ENCODE peak calls at places on chromosomes 2 and 18, in ten cellular contexts. X is left lung, Q is ascending aorta, I is fibroblast of lung, R is MM.1S, T is breast epithelium, H is HCT116, V is ovary, L is AG04450, O is brain microvascular endothelial cell. A is an unnamed sample.

GRCh38 chr2:145258903-145259579 is 739.1 kb upstream of the ZEB2 start:
- DNase-seq in X (no peak), Q (no peak), I (peak), R (no peak), T (no peak), H (no peak), V (no peak), L (no peak), O (peak), A (no peak)

GRCh38 chr2:205527801-205528200 is 154.5 kb upstream of the NRP2 start:
- DNase-seq in X (no peak), Q (no peak), I (peak), R (no peak), T (no peak), H (no peak), V (no peak), L (no peak), O (peak), A (no peak)

GRCh38 chr2:74728842-74729241 is 74.8 kb downstream of the SEMA4F start:
- DNase-seq in X (no peak), Q (no peak), I (no peak), R (no peak), T (no peak), H (no peak), V (no peak), L (no peak), O (no peak), A (no peak)

GRCh38 chr2:6626406-6627012 is 239.2 kb downstream of the CMPK2 start:
- DNase-seq in X (no peak), Q (no peak), I (peak), R (no peak), T (no peak), H (no peak), V (no peak), L (peak), O (peak), A (no peak)

GRCh38 chr2:44929680-44930273 is 11.7 kb upstream of the SIX3 start:
- DNase-seq in X (no peak), Q (no peak), I (no peak), R (no peak), T (no peak), H (no peak), V (no peak), L (no peak), O (no peak), A (no peak)

GRCh38 chr2:95374916-95375471 is 27.5 kb upstream of the FAHD2A start:
- DNase-seq in X (no peak), Q (no peak), I (peak), R (no peak), T (peak), H (no peak), V (peak), L (no peak), O (no peak), A (no peak)

GRCh38 chr2:118737690-118738089 is 109.8 kb downstream of the EN1 start:
- DNase-seq in X (no peak), Q (no peak), I (no peak), R (no peak), T (no peak), H (no peak), V (no peak), L (no peak), O (no peak), A (no peak)

GRCh38 chr2:101307503-101307902 is 998 bp downstream of the RNF149 start:
- DNase-seq in X (no peak), Q (no peak), I (no peak), R (no peak), T (no peak), H (no peak), V (peak), L (no peak), O (no peak), A (no peak)

GRCh38 chr2:150610670-150611279 is 123.3 kb upstream of the RND3 start:
- DNase-seq in X (no peak), Q (no peak), I (no peak), R (peak), T (no peak), H (peak), V (no peak), L (no peak), O (peak), A (peak)

GRCh38 chr18:24443870-24444269 is 16.6 kb upstream of the HRH4 start:
- DNase-seq in X (no peak), Q (no peak), I (no peak), R (peak), T (no peak), H (no peak), V (no peak), L (no peak), O (no peak), A (no peak)

GRCh38 chr2:85409719-85410583 is at the start of gene CAPG:
- DNase-seq in X (peak), Q (no peak), I (peak), R (peak), T (peak), H (no peak), V (no peak), L (no peak), O (no peak), A (no peak)

DNA sequence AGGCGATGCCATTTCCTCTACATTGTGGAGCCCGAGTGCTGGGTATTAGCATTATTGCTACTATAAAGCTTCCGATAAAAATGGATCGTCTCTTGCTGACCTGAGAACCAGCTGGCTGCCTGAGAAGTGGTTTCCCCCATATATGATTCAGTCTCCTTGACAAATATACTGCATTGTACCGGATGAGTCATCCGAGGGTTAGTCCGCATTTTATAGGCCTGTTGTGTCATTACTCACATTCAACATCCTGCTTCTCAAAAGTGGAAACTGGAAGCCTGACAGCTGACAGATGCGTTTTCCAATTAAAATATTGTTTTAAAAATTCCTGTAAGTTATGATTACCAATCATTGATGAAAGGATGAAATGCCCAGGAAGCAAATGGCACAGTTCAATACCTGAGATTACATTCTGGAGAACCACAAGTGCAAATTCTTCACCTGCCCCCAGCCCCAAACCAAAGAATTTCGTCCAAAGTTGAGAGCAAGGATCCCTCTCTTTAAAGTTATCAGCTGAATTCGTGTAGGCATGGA is 65.7 kb downstream of the SPRED2 start:
- DNase-seq in X (no peak), Q (no peak), I (peak), R (no peak), T (no peak), H (peak), V (no peak), L (peak), O (peak), A (no peak)
- H3K4me3 ChIP-seq in X (no peak), Q (no peak), I (peak), R (no peak), T (peak), H (peak), V (no peak), L (peak), O (peak), A (no peak)

GRCh38 chr2:28612131-28612812 is 116.4 kb downstream of the PLB1 start:
- DNase-seq in X (no peak), Q (no peak), I (no peak), R (no peak), T (no peak), H (no peak), V (no peak), L (no peak), O (no peak), A (no peak)

GRCh38 chr2:28608061-28608828 is 112.4 kb downstream of the PLB1 start:
- DNase-seq in X (no peak), Q (no peak), I (no peak), R (no peak), T (no peak), H (no peak), V (no peak), L (no peak), O (no peak), A (peak)

GRCh38 chr2:28608829-28609400 is 113.1 kb downstream of the PLB1 start:
- DNase-seq in X (no peak), Q (no peak), I (no peak), R (no peak), T (no peak), H (no peak), V (no peak), L (no peak), O (no peak), A (no peak)

GRCh38 chr2:28613181-28613580 is 117.3 kb downstream of the PLB1 start:
- DNase-seq in X (no peak), Q (no peak), I (no peak), R (no peak), T (no peak), H (no peak), V (no peak), L (no peak), O (no peak), A (no peak)

DNA sequence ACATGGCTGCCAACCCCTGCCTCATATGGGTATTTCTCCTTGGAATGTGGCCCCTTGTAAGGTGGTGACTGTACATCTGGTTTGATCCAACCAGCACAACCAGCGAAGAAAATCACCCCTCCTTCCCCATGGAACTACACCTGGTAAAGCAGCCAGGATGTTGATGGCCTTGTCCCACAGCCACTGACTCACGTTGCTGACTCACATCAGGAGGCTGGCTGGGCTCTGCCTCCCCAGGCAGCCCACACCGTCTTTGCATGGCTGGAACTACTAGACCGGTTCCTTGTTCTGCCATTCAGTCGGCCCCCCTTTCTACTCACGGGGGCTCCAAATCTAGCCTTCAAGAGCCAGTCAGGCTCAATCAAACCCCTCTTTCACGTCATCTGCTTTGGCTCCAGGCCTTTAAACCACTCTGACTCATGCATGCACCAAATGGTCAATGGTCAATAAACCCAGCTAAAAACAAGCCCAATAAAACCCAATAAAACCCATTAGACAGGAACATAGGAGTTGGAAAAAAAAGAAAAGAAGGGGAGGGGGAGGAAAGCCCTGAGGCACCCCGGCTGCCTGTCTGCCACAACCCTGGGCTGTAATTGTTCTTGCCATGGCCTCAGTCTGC is 114.8 kb downstream of the PLB1 start:
- DNase-seq in X (no peak), Q (peak), I (peak), R (no peak), T (no peak), H (peak), V (no peak), L (peak), O (peak), A (no peak)
- H3K27ac ChIP-seq in X (no peak), Q (peak), I (no peak), R (no peak), T (no peak), H (peak), V (no peak), L (peak), O (no peak), A (no peak)

DNA sequence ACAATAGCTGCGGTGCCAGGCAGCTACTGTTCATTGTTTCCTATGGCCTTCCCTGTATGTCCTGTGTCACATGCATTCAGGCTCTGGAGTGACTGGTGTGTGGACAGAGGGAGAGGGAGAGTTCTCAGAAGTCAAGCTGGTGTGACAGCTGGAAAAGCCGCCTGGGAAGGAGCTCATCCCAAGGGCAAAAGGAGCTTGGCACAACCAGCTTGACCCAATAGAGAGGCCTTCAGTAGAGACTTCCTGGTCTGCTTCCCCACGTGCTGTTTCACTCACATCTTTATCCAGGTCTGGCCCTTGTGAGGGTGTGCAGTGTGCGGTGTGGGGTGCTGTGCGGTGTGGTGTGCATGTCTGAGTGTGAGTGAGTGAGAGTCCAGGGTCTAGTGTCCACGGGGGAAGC is 11.1 kb upstream of the NT5DC4 start:
- DNase-seq in X (no peak), Q (no peak), I (no peak), R (no peak), T (no peak), H (no peak), V (no peak), L (no peak), O (no peak), A (peak)
- TF ChIP-seq CTCF in X (no peak), Q (no peak), I (no peak), R (no peak), T (no peak), H (no peak), V (no peak), L (no peak), O (no peak), A (no peak)

DNA sequence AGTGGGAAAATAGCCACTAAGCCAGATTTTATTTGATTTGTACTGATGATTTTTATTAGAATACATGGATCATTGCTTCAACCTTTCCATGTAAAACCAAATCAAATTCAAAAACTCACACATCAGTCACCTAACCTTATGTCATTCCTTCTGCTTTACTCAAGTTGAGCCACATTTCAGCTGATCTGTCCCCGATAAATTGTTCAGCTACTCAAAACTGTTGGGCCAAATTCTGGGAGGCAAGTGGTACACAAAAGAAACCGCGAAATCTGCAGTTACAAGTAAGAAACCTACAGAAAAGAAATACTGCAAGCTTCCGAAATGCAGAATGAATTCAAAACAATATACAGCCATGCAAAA is 109.7 kb downstream of the TCF4 start:
- DNase-seq in X (no peak), Q (no peak), I (no peak), R (no peak), T (no peak), H (no peak), V (no peak), L (no peak), O (no peak), A (no peak)
- H3K4me3 ChIP-seq in X (peak), Q (peak), I (peak), R (no peak), T (peak), H (no peak), V (peak), L (peak), O (no peak), A (no peak)

GRCh38 chr2:202758638-202759037 is 112.9 kb downstream of the ICA1L start:
- DNase-seq in X (no peak), Q (no peak), I (peak), R (no peak), T (no peak), H (no peak), V (no peak), L (no peak), O (no peak), A (no peak)

GRCh38 chr2:202757339-202757738 is 114.2 kb downstream of the ICA1L start:
- DNase-seq in X (no peak), Q (no peak), I (no peak), R (no peak), T (no peak), H (no peak), V (no peak), L (no peak), O (no peak), A (no peak)

GRCh38 chr2:202760848-202761247 is 110.7 kb downstream of the ICA1L start:
- DNase-seq in X (no peak), Q (no peak), I (no peak), R (no peak), T (no peak), H (no peak), V (no peak), L (no peak), O (no peak), A (no peak)

GRCh38 chr2:202756598-202756997 is 115.0 kb downstream of the ICA1L start:
- DNase-seq in X (no peak), Q (no peak), I (no peak), R (no peak), T (no peak), H (no peak), V (no peak), L (no peak), O (no peak), A (no peak)

DNA sequence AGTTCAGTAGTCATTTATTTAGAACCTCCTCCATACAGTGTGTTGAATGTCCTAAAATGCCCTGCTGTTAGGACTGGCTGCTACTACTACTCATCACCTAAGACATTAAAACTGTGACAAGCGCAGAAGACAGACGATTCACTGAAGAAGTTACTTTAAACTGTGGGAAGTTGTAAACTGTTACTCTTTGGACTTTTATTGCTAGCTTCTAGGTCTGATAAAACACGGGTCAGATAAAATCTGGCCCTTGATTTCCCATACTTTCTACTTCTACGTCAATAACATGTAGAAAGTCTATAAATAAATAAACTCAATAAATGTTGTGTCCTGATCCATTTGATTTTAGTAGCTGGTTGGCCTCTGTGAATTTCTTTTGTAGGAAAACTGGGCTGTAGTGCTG is 113.4 kb downstream of the ICA1L start:
- DNase-seq in X (no peak), Q (no peak), I (no peak), R (no peak), T (no peak), H (no peak), V (no peak), L (no peak), O (no peak), A (no peak)
- H3K27ac ChIP-seq in X (no peak), Q (no peak), I (no peak), R (no peak), T (no peak), H (no peak), V (no peak), L (no peak), O (no peak), A (no peak)

GRCh38 chr2:157789161-157789720 is 86.9 kb downstream of the ACVR1 start:
- DNase-seq in X (no peak), Q (no peak), I (no peak), R (no peak), T (no peak), H (no peak), V (no peak), L (no peak), O (no peak), A (no peak)

GRCh38 chr2:157792345-157793052 is 83.6 kb downstream of the ACVR1 start:
- DNase-seq in X (no peak), Q (no peak), I (peak), R (no peak), T (no peak), H (no peak), V (no peak), L (peak), O (peak), A (no peak)

GRCh38 chr2:157789933-157790511 is 86.1 kb downstream of the ACVR1 start:
- DNase-seq in X (no peak), Q (peak), I (peak), R (peak), T (peak), H (no peak), V (no peak), L (no peak), O (no peak), A (no peak)

GRCh38 chr2:157790780-157791179 is 85.3 kb downstream of the ACVR1 start:
- DNase-seq in X (no peak), Q (no peak), I (no peak), R (no peak), T (no peak), H (no peak), V (no peak), L (no peak), O (no peak), A (peak)

DNA sequence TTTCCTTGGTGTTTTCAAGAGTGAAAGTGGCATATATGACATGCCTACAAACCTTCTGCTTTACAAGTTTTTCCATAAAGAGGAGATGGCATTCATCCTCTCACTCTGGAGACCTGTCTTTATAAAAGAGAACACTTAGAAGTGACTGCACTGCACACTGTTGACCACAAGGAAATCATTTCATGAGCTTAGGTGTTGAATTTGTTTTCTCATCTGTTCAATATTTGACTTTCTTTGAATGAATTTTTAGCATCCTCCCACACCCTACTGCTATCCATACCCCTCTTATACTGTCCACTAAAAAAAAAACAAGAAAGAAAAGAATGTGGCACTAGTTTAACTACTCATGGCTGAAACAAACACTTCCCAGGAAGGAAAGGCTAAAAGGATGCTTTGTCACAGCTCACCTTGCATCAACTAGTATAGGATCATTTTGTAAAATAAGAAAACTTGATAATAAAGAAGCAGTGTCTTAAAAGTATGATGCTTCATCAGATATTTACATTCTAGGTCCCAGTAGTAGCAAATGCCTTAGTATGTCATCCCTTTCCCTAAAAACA is 83.0 kb downstream of the ACVR1 start:
- DNase-seq in X (no peak), Q (no peak), I (no peak), R (no peak), T (no peak), H (no peak), V (no peak), L (no peak), O (no peak), A (no peak)
- TF ChIP-seq CTCF in X (peak), Q (peak), I (peak), R (no peak), T (no peak), H (peak), V (no peak), L (peak), O (peak), A (no peak)

DNA sequence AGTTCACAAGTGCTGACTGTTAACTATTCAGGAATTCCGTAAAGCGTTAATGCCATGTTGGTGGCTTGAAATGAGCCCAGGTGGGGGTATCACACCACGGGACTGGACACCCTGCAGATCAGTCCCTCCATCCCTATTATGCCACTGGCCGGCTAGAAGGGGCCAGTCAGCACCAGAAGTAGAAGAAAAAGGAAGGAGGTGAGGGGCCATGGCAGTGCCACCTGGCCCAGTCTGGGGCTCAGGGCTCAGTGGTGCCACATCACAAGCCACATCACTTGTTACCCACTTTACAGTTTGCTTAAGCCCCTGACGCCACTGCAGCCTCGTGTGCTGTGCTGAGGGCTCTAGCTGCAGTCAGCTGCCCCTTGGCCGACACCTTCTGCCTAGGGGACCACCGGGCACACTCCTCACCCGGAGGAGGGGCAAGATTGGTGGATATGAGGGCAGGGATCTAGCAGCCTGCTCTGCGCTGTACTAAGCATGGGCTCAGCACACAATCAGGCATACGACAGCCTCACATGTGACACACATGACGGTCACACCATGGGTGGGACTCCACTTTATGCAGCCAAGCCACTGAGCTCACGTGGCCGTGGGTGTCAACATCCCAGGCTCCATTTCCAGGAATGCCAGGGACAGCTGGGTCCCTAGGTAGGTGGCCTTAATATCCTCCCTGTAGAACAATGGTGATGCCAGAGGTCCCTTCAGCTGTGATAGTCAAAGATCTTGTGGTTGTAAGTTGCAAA is 3.6 kb downstream of the LIMS2 start:
- DNase-seq in X (no peak), Q (no peak), I (no peak), R (no peak), T (peak), H (no peak), V (no peak), L (no peak), O (no peak), A (no peak)
- H3K4me3 ChIP-seq in X (peak), Q (peak), I (no peak), R (no peak), T (peak), H (no peak), V (no peak), L (no peak), O (no peak), A (no peak)

GRCh38 chr2:213150315-213150951 is 979 bp downstream of the IKZF2 start:
- DNase-seq in X (no peak), Q (no peak), I (peak), R (no peak), T (no peak), H (no peak), V (peak), L (no peak), O (no peak), A (peak)
- H3K27ac ChIP-seq in X (peak), Q (peak), I (peak), R (no peak), T (peak), H (no peak), V (peak), L (no peak), O (peak), A (no peak)

A was measured in WERI-Rb-1.